ENCODE peak calls at places on chromosome 10, in six cellular contexts. X, E, A, K, Z and P are unnamed samples.

GRCh38 chr10:31867646-31868045 is 61.0 kb downstream of the ARHGAP12 start:
- DNase-seq in X (no peak), E (no peak), A (no peak), K (no peak), Z (no peak), P (no peak)

GRCh38 chr10:103712898-103713498 is 142.4 kb downstream of the SH3PXD2A start:
- DNase-seq in X (peak; percentile 41), E (peak; percentile 74), A (peak; percentile 66), K (peak; percentile 69), Z (no peak), P (no peak)

GRCh38 chr10:112678987-112679386 is 232.0 kb downstream of the VTI1A start:
- DNase-seq in X (no peak), E (no peak), A (no peak), K (no peak), Z (no peak), P (no peak)

GRCh38 chr10:11430421-11431275 is 180.8 kb downstream of the USP6NL start:
- DNase-seq in X (peak; percentile 11), E (no peak), A (no peak), K (no peak), Z (no peak), P (no peak)

GRCh38 chr10:33484787-33485186 is 150.3 kb upstream of the NRP1 start:
- DNase-seq in X (no peak), E (no peak), A (no peak), K (no peak), Z (no peak), P (no peak)

GRCh38 chr10:61000769-61001730 is 57.1 kb upstream of the RHOBTB1 start:
- DNase-seq in X (peak; percentile 26), E (no peak), A (peak; percentile 36), K (no peak), Z (no peak), P (no peak)

GRCh38 chr10:106582291-106582690 is 582.2 kb downstream of the SORCS1 start:
- DNase-seq in X (no peak), E (no peak), A (no peak), K (no peak), Z (no peak), P (no peak)

GRCh38 chr10:986881-987634 is 1.2 kb upstream of the GTPBP4 start:
- DNase-seq in X (no peak), E (no peak), A (no peak), K (no peak), Z (no peak), P (peak; percentile 81)

GRCh38 chr10:31528834-31529233 is 209.8 kb downstream of the ZEB1 start:
- DNase-seq in X (no peak), E (no peak), A (no peak), K (no peak), Z (no peak), P (no peak)

GRCh38 chr10:43225787-43226153 is 41.1 kb downstream of the RASGEF1A start:
- DNase-seq in X (no peak), E (no peak), A (no peak), K (no peak), Z (no peak), P (no peak)

GRCh38 chr10:93272884-93273675 is 199.4 kb downstream of the CYP26A1 start:
- DNase-seq in X (no peak), E (no peak), A (no peak), K (no peak), Z (no peak), P (no peak)

GRCh38 chr10:97888641-97889262 is 39.1 kb downstream of the GOLGA7B start:
- DNase-seq in X (no peak), E (no peak), A (peak; percentile 91), K (peak; percentile 70), Z (peak; percentile 10), P (peak; percentile 70)

GRCh38 chr10:128708182-128708581 is 582.0 kb upstream of the MKI67 start:
- DNase-seq in X (no peak), E (no peak), A (no peak), K (no peak), Z (no peak), P (no peak)

GRCh38 chr10:97574374-97575100 is 2.0 kb downstream of the ANKRD2 start:
- DNase-seq in X (peak; percentile 8), E (no peak), A (peak; percentile 93), K (peak; percentile 64), Z (peak; percentile 69), P (peak; percentile 89)

GRCh38 chr10:104441601-104442000 is 88.0 kb downstream of the CFAP58 start:
- DNase-seq in X (no peak), E (no peak), A (no peak), K (no peak), Z (peak; percentile 52), P (peak; percentile 63)